ENCODE peak calls at places on chromosome 7, in five cellular contexts. J is CD8-positive, alpha-beta T cell; P is pancreas; R is PC-3; G is kidney. C is an unnamed sample.

GRCh38 chr7:48089415-48089975 is 430 bp downstream of the UPP1 start:
- DNase-seq in P (peak), G (peak), J (peak), R (peak), C (no peak)

GRCh38 chr7:115516341-115516740 is 514.2 kb downstream of the TFEC start:
- DNase-seq in P (no peak), J (no peak), G (no peak), R (no peak), C (no peak)

GRCh38 chr7:81833401-81833800 is 63.6 kb upstream of the HGF start:
- DNase-seq in G (no peak), J (no peak), R (no peak), P (no peak), C (no peak)

GRCh38 chr7:66946545-66946944 is 25.5 kb downstream of the TMEM248 start:
- DNase-seq in J (no peak), G (no peak), P (no peak), R (no peak), C (no peak)

GRCh38 chr7:148084138-148084537 is 506.4 kb upstream of the C7orf33 start:
- DNase-seq in R (peak), P (peak), J (no peak), G (no peak), C (no peak)

GRCh38 chr7:16671811-16672210 is 25.8 kb downstream of the BZW2 start:
- DNase-seq in J (no peak), G (no peak), P (no peak), R (no peak), C (no peak)

GRCh38 chr7:112550468-112551060 is 69.8 kb downstream of the LSMEM1 start:
- DNase-seq in G (no peak), J (peak), R (peak), P (no peak), C (no peak)

GRCh38 chr7:39016609-39017008 is 38.9 kb downstream of the POU6F2 start:
- DNase-seq in R (peak), J (no peak), P (no peak), G (no peak), C (no peak)

GRCh38 chr7:54837167-54837566 is 78.2 kb upstream of the SEC61G start:
- DNase-seq in J (no peak), G (no peak), P (no peak), R (no peak), C (no peak)

GRCh38 chr7:32164341-32164996 is 94.3 kb upstream of the PDE1C start:
- DNase-seq in G (no peak), R (peak), J (no peak), P (no peak), C (no peak)

GRCh38 chr7:131511774-131512535 is 44.5 kb downstream of the PODXL start:
- DNase-seq in J (no peak), G (peak), P (no peak), R (no peak), C (peak)

GRCh38 chr7:157250605-157251228 is 86.1 kb upstream of the DNAJB6 start:
- DNase-seq in R (peak), J (peak), P (no peak), G (no peak), C (no peak)

GRCh38 chr7:158809596-158809995 is 19.7 kb downstream of the ESYT2 start:
- DNase-seq in R (no peak), J (no peak), P (no peak), G (no peak), C (no peak)

GRCh38 chr7:134552105-134552504 is 3.2 kb downstream of the AKR1B15 start:
- DNase-seq in R (no peak), G (no peak), P (no peak), J (no peak), C (no peak)

DNA sequence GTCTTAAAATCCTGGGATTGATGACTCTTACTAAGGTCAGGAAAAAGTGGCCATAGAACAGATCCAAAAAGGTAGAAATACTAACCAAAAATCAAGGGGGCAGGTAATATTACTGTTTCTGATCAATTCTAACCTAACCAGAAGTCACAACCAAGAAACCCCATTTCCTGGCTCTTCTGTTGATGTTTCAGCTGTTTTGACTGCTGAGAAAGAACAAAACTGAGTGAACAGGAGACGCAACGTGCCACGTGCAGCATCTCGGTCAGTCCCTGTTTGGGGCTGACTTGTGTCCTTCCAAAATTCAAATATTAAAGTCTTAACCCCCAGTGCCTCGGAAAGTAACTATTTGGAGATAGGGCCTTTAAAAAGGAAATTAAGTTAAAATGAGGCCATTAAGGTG is 56.8 kb downstream of the JAZF1 start:
- DNase-seq in G (no peak), R (no peak), P (no peak), J (no peak), C (no peak)
- H3K27ac ChIP-seq in G (no peak), R (no peak), P (no peak), J (no peak), C (no peak)

DNA sequence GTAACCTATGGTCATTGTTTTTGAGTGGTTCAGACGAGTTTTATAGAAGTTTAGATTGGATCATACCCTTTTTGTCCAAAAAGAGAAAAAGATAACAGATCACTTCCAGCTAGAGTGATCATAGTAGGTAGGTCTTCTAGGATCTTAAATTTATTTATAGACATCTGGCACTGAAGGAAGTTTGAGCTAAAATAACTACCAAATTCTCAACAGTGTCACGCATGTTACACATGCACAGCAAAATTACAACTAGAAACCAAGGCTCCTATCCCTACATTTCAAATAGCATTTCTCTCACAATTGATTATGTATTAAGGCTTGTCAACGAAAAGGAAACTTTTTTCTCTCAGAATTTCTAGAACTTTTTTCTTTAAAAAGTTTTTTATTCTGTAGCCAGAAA is 2.3 kb downstream of the CALU start:
- DNase-seq in P (no peak), G (no peak), R (no peak), J (no peak), C (no peak)
- H3K27ac ChIP-seq in P (no peak), G (no peak), R (peak), J (no peak), C (peak)

GRCh38 chr7:50371551-50372021 is 67.1 kb downstream of the IKZF1 start:
- DNase-seq in R (no peak), P (no peak), J (no peak), G (no peak), C (no peak)
- H3K27ac ChIP-seq in R (no peak), P (no peak), J (no peak), G (no peak), C (no peak)

GRCh38 chr7:101155303-101155702 is 1.0 kb downstream of the AP1S1 start:
- DNase-seq in G (no peak), R (no peak), J (no peak), P (no peak), C (no peak)
- H3K27ac ChIP-seq in G (no peak), R (peak), J (no peak), P (no peak), C (no peak)

GRCh38 chr7:153657182-153657800 is 394.9 kb upstream of the DPP6 start:
- DNase-seq in J (no peak), P (no peak), G (no peak), R (no peak), C (no peak)
- H3K27ac ChIP-seq in J (no peak), P (no peak), G (no peak), R (no peak), C (no peak)

DNA sequence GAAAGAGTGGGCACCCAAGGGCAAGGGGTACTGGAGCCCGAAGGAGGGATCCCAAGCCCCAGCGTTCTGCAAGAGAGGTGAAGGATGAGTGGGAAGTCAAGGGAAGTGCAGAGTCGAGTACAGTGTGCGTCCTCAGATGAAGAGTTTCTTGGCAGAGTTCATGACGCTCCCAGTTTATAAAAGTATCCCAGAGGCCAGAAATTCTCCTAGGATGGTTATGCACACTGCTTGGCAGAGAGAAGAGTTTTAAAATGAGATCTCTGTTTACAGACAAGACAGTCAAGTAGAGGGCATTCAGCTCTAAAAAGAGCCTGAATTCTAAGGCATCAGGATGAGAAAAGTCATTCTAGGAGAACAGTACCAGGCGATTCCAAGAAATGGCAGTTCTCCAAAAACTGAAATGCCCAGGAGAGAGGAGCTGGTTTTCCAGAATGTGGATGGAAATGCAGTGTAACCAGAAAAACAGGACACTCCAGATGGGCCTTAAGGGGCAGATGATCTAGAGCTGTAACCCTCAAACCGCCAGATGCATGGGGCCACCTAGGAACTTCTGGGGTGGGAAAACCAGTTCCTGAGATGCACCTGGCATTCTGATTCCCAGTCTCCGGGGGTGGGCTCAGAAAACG is 97.1 kb downstream of the GRB10 start:
- DNase-seq in P (no peak), R (peak), G (no peak), J (no peak), C (no peak)
- H3K27ac ChIP-seq in P (peak), R (no peak), G (peak), J (no peak), C (peak)

DNA sequence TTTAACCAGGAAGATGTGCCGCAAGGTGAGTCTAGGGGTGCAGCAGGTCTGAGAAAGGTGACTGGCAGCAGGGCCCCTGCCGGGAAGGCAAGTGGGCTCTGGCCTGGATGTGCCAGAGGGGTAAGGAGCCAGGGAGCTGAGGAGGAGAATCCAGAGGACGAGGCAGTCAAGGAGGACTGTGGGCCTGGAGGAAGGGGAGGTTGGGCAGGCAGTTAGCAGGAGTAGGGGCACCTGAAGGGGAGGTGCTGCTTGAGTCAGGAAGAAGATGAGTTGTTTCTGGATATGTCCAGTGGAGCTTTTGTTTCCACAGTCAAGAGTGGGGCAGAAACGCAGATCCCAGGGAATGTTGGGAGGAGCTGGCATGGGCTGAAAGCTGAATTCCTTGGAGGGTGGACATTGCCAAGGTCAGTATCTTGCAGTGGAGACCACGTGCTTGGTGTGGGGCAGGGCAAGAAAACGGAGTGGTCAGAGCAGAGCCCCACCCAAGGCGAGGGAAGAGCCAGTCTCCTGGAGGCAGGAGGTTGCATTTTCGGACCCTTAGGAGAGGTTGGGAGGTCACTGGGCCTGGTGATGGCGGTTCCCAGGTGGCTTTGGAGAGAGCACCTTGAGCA is 34.0 kb downstream of the MINDY4 start:
- DNase-seq in J (no peak), R (no peak), P (no peak), G (no peak), C (peak)
- H3K27ac ChIP-seq in J (no peak), R (no peak), P (no peak), G (no peak), C (no peak)